ENCODE peak calls at places on chromosomes 16 and 17, in six cellular contexts. One of them, this sample, is unnamed.

GRCh38 chr17:63850401-63850800 is 7.9 kb upstream of the SMARCD2 start:
- DNase-seq in AG09319: no peak
- DNase-seq in activated naive CD8-positive, alpha-beta T cell treated with anti-CD3 and anti-CD28 coated beads for 36 hours: no peak
- DNase-seq in body of pancreas: no peak
- DNase-seq in PC-3: no peak
- DNase-seq in HFFc6: no peak
- DNase-seq in this sample: no peak

GRCh38 chr16:89031715-89032659 is 55.0 kb upstream of the CBFA2T3 start:
- DNase-seq in AG09319: no peak
- DNase-seq in activated naive CD8-positive, alpha-beta T cell treated with anti-CD3 and anti-CD28 coated beads for 36 hours: peak
- DNase-seq in body of pancreas: no peak
- DNase-seq in PC-3: no peak
- DNase-seq in HFFc6: no peak
- DNase-seq in this sample: peak

GRCh38 chr17:55717898-55718735 is 4.5 kb downstream of the TMEM100 start:
- DNase-seq in AG09319: no peak
- DNase-seq in activated naive CD8-positive, alpha-beta T cell treated with anti-CD3 and anti-CD28 coated beads for 36 hours: peak
- DNase-seq in body of pancreas: peak
- DNase-seq in PC-3: peak
- DNase-seq in HFFc6: peak
- DNase-seq in this sample: peak

GRCh38 chr16:80122155-80122554 is 418.6 kb upstream of the DYNLRB2 start:
- DNase-seq in AG09319: peak
- DNase-seq in activated naive CD8-positive, alpha-beta T cell treated with anti-CD3 and anti-CD28 coated beads for 36 hours: no peak
- DNase-seq in body of pancreas: peak
- DNase-seq in PC-3: no peak
- DNase-seq in HFFc6: no peak
- DNase-seq in this sample: no peak

GRCh38 chr17:1347681-1348318 is 52.2 kb downstream of the YWHAE start:
- DNase-seq in AG09319: no peak
- DNase-seq in activated naive CD8-positive, alpha-beta T cell treated with anti-CD3 and anti-CD28 coated beads for 36 hours: no peak
- DNase-seq in body of pancreas: peak
- DNase-seq in PC-3: no peak
- DNase-seq in HFFc6: no peak
- DNase-seq in this sample: no peak

GRCh38 chr17:72439893-72440502 is 319.2 kb downstream of the SOX9 start:
- DNase-seq in AG09319: no peak
- DNase-seq in activated naive CD8-positive, alpha-beta T cell treated with anti-CD3 and anti-CD28 coated beads for 36 hours: no peak
- DNase-seq in body of pancreas: no peak
- DNase-seq in PC-3: no peak
- DNase-seq in HFFc6: no peak
- DNase-seq in this sample: no peak

GRCh38 chr16:66266436-66267286 is 99.8 kb upstream of the CDH5 start:
- DNase-seq in AG09319: peak
- DNase-seq in activated naive CD8-positive, alpha-beta T cell treated with anti-CD3 and anti-CD28 coated beads for 36 hours: no peak
- DNase-seq in body of pancreas: peak
- DNase-seq in PC-3: no peak
- DNase-seq in HFFc6: peak
- DNase-seq in this sample: no peak

GRCh38 chr16:2458887-2459646 is 842 bp upstream of the TEDC2 start:
- DNase-seq in AG09319: no peak
- DNase-seq in activated naive CD8-positive, alpha-beta T cell treated with anti-CD3 and anti-CD28 coated beads for 36 hours: no peak
- DNase-seq in body of pancreas: no peak
- DNase-seq in PC-3: peak
- DNase-seq in HFFc6: no peak
- DNase-seq in this sample: peak

GRCh38 chr17:31900877-31901276 is 631 bp downstream of the UTP6 start:
- DNase-seq in AG09319: no peak
- DNase-seq in activated naive CD8-positive, alpha-beta T cell treated with anti-CD3 and anti-CD28 coated beads for 36 hours: no peak
- DNase-seq in body of pancreas: no peak
- DNase-seq in PC-3: peak
- DNase-seq in HFFc6: peak
- DNase-seq in this sample: no peak

GRCh38 chr17:48578616-48579560 is 738 bp upstream of the HOXB4 start:
- DNase-seq in AG09319: no peak
- DNase-seq in activated naive CD8-positive, alpha-beta T cell treated with anti-CD3 and anti-CD28 coated beads for 36 hours: no peak
- DNase-seq in body of pancreas: no peak
- DNase-seq in PC-3: no peak
- DNase-seq in HFFc6: no peak
- DNase-seq in this sample: no peak

GRCh38 chr16:29824589-29825144 is 4.4 kb downstream of the MVP start:
- DNase-seq in AG09319: no peak
- DNase-seq in activated naive CD8-positive, alpha-beta T cell treated with anti-CD3 and anti-CD28 coated beads for 36 hours: no peak
- DNase-seq in body of pancreas: no peak
- DNase-seq in PC-3: peak
- DNase-seq in HFFc6: peak
- DNase-seq in this sample: no peak

GRCh38 chr16:69105501-69106361 is at the start of gene HAS3:
- DNase-seq in AG09319: no peak
- DNase-seq in activated naive CD8-positive, alpha-beta T cell treated with anti-CD3 and anti-CD28 coated beads for 36 hours: peak
- DNase-seq in body of pancreas: peak
- DNase-seq in PC-3: peak
- DNase-seq in HFFc6: peak
- DNase-seq in this sample: peak

GRCh38 chr17:30788918-30789317 is 35.6 kb downstream of the CRLF3 start:
- DNase-seq in AG09319: no peak
- DNase-seq in activated naive CD8-positive, alpha-beta T cell treated with anti-CD3 and anti-CD28 coated beads for 36 hours: no peak
- DNase-seq in body of pancreas: no peak
- DNase-seq in PC-3: no peak
- DNase-seq in HFFc6: peak
- DNase-seq in this sample: no peak

GRCh38 chr17:80763293-80763867 is 218.7 kb downstream of the RPTOR start:
- DNase-seq in AG09319: no peak
- DNase-seq in activated naive CD8-positive, alpha-beta T cell treated with anti-CD3 and anti-CD28 coated beads for 36 hours: no peak
- DNase-seq in body of pancreas: no peak
- DNase-seq in PC-3: no peak
- DNase-seq in HFFc6: no peak
- DNase-seq in this sample: no peak

GRCh38 chr17:30930495-30930894 is 8.8 kb downstream of the ADAP2 start:
- DNase-seq in AG09319: no peak
- DNase-seq in activated naive CD8-positive, alpha-beta T cell treated with anti-CD3 and anti-CD28 coated beads for 36 hours: no peak
- DNase-seq in body of pancreas: no peak
- DNase-seq in PC-3: no peak
- DNase-seq in HFFc6: no peak
- DNase-seq in this sample: no peak

GRCh38 chr17:50163846-50164696 is 1.7 kb upstream of the SGCA start:
- DNase-seq in AG09319: no peak
- DNase-seq in activated naive CD8-positive, alpha-beta T cell treated with anti-CD3 and anti-CD28 coated beads for 36 hours: peak
- DNase-seq in body of pancreas: no peak
- DNase-seq in PC-3: no peak
- DNase-seq in HFFc6: no peak
- DNase-seq in this sample: no peak

GRCh38 chr17:3026125-3026855 is 37.1 kb downstream of the OR1D5 start:
- DNase-seq in AG09319: no peak
- DNase-seq in activated naive CD8-positive, alpha-beta T cell treated with anti-CD3 and anti-CD28 coated beads for 36 hours: no peak
- DNase-seq in body of pancreas: no peak
- DNase-seq in PC-3: no peak
- DNase-seq in HFFc6: no peak
- DNase-seq in this sample: no peak

GRCh38 chr17:34996422-34997029 is 16.2 kb downstream of the LIG3 start:
- DNase-seq in AG09319: no peak
- DNase-seq in activated naive CD8-positive, alpha-beta T cell treated with anti-CD3 and anti-CD28 coated beads for 36 hours: no peak
- DNase-seq in body of pancreas: no peak
- DNase-seq in PC-3: no peak
- DNase-seq in HFFc6: no peak
- DNase-seq in this sample: no peak

GRCh38 chr17:28511858-28512461 is 5.8 kb downstream of the FOXN1 start:
- DNase-seq in AG09319: no peak
- DNase-seq in activated naive CD8-positive, alpha-beta T cell treated with anti-CD3 and anti-CD28 coated beads for 36 hours: no peak
- DNase-seq in body of pancreas: no peak
- DNase-seq in PC-3: no peak
- DNase-seq in HFFc6: no peak
- DNase-seq in this sample: no peak

GRCh38 chr17:7716299-7716886 is 1.2 kb upstream of the DNAH2 start:
- DNase-seq in AG09319: no peak
- DNase-seq in activated naive CD8-positive, alpha-beta T cell treated with anti-CD3 and anti-CD28 coated beads for 36 hours: no peak
- DNase-seq in body of pancreas: no peak
- DNase-seq in PC-3: no peak
- DNase-seq in HFFc6: no peak
- DNase-seq in this sample: no peak

GRCh38 chr16:54342001-54342776 is 55.6 kb upstream of the IRX3 start:
- DNase-seq in AG09319: no peak
- DNase-seq in activated naive CD8-positive, alpha-beta T cell treated with anti-CD3 and anti-CD28 coated beads for 36 hours: no peak
- DNase-seq in body of pancreas: no peak
- DNase-seq in PC-3: no peak
- DNase-seq in HFFc6: no peak
- DNase-seq in this sample: no peak

GRCh38 chr17:14510136-14510535 is 209.3 kb downstream of the HS3ST3B1 start:
- DNase-seq in AG09319: peak
- DNase-seq in activated naive CD8-positive, alpha-beta T cell treated with anti-CD3 and anti-CD28 coated beads for 36 hours: no peak
- DNase-seq in body of pancreas: no peak
- DNase-seq in PC-3: no peak
- DNase-seq in HFFc6: no peak
- DNase-seq in this sample: no peak

GRCh38 chr17:41212524-41213169 is 13.8 kb upstream of the KRTAP9-2 start:
- DNase-seq in AG09319: no peak
- DNase-seq in activated naive CD8-positive, alpha-beta T cell treated with anti-CD3 and anti-CD28 coated beads for 36 hours: no peak
- DNase-seq in body of pancreas: no peak
- DNase-seq in PC-3: peak
- DNase-seq in HFFc6: no peak
- DNase-seq in this sample: no peak

GRCh38 chr17:81665205-81666091 is 957 bp downstream of the OXLD1 start:
- DNase-seq in AG09319: no peak
- DNase-seq in activated naive CD8-positive, alpha-beta T cell treated with anti-CD3 and anti-CD28 coated beads for 36 hours: peak
- DNase-seq in body of pancreas: peak
- DNase-seq in PC-3: peak
- DNase-seq in HFFc6: no peak
- DNase-seq in this sample: peak

GRCh38 chr17:80176757-80177156 is 6.9 kb downstream of the CARD14 start:
- DNase-seq in AG09319: no peak
- DNase-seq in activated naive CD8-positive, alpha-beta T cell treated with anti-CD3 and anti-CD28 coated beads for 36 hours: no peak
- DNase-seq in body of pancreas: no peak
- DNase-seq in PC-3: no peak
- DNase-seq in HFFc6: no peak
- DNase-seq in this sample: no peak

GRCh38 chr17:13544292-13544691 is 57.4 kb downstream of the HS3ST3A1 start:
- DNase-seq in AG09319: peak
- DNase-seq in activated naive CD8-positive, alpha-beta T cell treated with anti-CD3 and anti-CD28 coated beads for 36 hours: no peak
- DNase-seq in body of pancreas: peak
- DNase-seq in PC-3: peak
- DNase-seq in HFFc6: peak
- DNase-seq in this sample: no peak

GRCh38 chr17:65055708-65056638 is 567 bp downstream of the GNA13 start:
- DNase-seq in AG09319: no peak
- DNase-seq in activated naive CD8-positive, alpha-beta T cell treated with anti-CD3 and anti-CD28 coated beads for 36 hours: peak
- DNase-seq in body of pancreas: peak
- DNase-seq in PC-3: peak
- DNase-seq in HFFc6: peak
- DNase-seq in this sample: peak

GRCh38 chr17:75079023-75079373 is 8.8 kb upstream of the SLC16A5 start:
- DNase-seq in AG09319: no peak
- DNase-seq in activated naive CD8-positive, alpha-beta T cell treated with anti-CD3 and anti-CD28 coated beads for 36 hours: no peak
- DNase-seq in body of pancreas: no peak
- DNase-seq in PC-3: no peak
- DNase-seq in HFFc6: no peak
- DNase-seq in this sample: no peak

GRCh38 chr16:11913425-11914079 is 2.2 kb downstream of the GSPT1 start:
- DNase-seq in AG09319: no peak
- DNase-seq in activated naive CD8-positive, alpha-beta T cell treated with anti-CD3 and anti-CD28 coated beads for 36 hours: no peak
- DNase-seq in body of pancreas: no peak
- DNase-seq in PC-3: peak
- DNase-seq in HFFc6: peak
- DNase-seq in this sample: peak

GRCh38 chr17:57808882-57809281 is 41.0 kb downstream of the MRPS23 start:
- DNase-seq in AG09319: no peak
- DNase-seq in activated naive CD8-positive, alpha-beta T cell treated with anti-CD3 and anti-CD28 coated beads for 36 hours: no peak
- DNase-seq in body of pancreas: no peak
- DNase-seq in PC-3: no peak
- DNase-seq in HFFc6: no peak
- DNase-seq in this sample: no peak

GRCh38 chr17:284676-285355 is 67.8 kb downstream of the RPH3AL start:
- DNase-seq in AG09319: no peak
- DNase-seq in activated naive CD8-positive, alpha-beta T cell treated with anti-CD3 and anti-CD28 coated beads for 36 hours: no peak
- DNase-seq in body of pancreas: no peak
- DNase-seq in PC-3: no peak
- DNase-seq in HFFc6: no peak
- DNase-seq in this sample: no peak

GRCh38 chr17:38910325-38910724 is 15.1 kb upstream of the LASP1NB start:
- DNase-seq in AG09319: no peak
- DNase-seq in activated naive CD8-positive, alpha-beta T cell treated with anti-CD3 and anti-CD28 coated beads for 36 hours: no peak
- DNase-seq in body of pancreas: no peak
- DNase-seq in PC-3: no peak
- DNase-seq in HFFc6: no peak
- DNase-seq in this sample: no peak

GRCh38 chr17:74536890-74537289 is 5.6 kb upstream of the CD300LB start:
- DNase-seq in AG09319: no peak
- DNase-seq in activated naive CD8-positive, alpha-beta T cell treated with anti-CD3 and anti-CD28 coated beads for 36 hours: no peak
- DNase-seq in body of pancreas: no peak
- DNase-seq in PC-3: no peak
- DNase-seq in HFFc6: no peak
- DNase-seq in this sample: no peak

GRCh38 chr17:77319211-77320031 is 178.7 kb downstream of the SEC14L1 start:
- DNase-seq in AG09319: peak
- DNase-seq in activated naive CD8-positive, alpha-beta T cell treated with anti-CD3 and anti-CD28 coated beads for 36 hours: peak
- DNase-seq in body of pancreas: peak
- DNase-seq in PC-3: peak
- DNase-seq in HFFc6: peak
- DNase-seq in this sample: peak

GRCh38 chr16:17166095-17166494 is 304.7 kb downstream of the XYLT1 start:
- DNase-seq in AG09319: no peak
- DNase-seq in activated naive CD8-positive, alpha-beta T cell treated with anti-CD3 and anti-CD28 coated beads for 36 hours: no peak
- DNase-seq in body of pancreas: no peak
- DNase-seq in PC-3: no peak
- DNase-seq in HFFc6: peak
- DNase-seq in this sample: no peak

GRCh38 chr17:47225911-47226688 is 17.0 kb downstream of the MYL4 start:
- DNase-seq in AG09319: no peak
- DNase-seq in activated naive CD8-positive, alpha-beta T cell treated with anti-CD3 and anti-CD28 coated beads for 36 hours: no peak
- DNase-seq in body of pancreas: no peak
- DNase-seq in PC-3: no peak
- DNase-seq in HFFc6: no peak
- DNase-seq in this sample: no peak

GRCh38 chr16:78277374-78277773 is 177.9 kb downstream of the WWOX start:
- DNase-seq in AG09319: no peak
- DNase-seq in activated naive CD8-positive, alpha-beta T cell treated with anti-CD3 and anti-CD28 coated beads for 36 hours: no peak
- DNase-seq in body of pancreas: no peak
- DNase-seq in PC-3: no peak
- DNase-seq in HFFc6: no peak
- DNase-seq in this sample: no peak

GRCh38 chr16:57846078-57846697 is 43.9 kb upstream of the KIFC3 start:
- DNase-seq in AG09319: no peak
- DNase-seq in activated naive CD8-positive, alpha-beta T cell treated with anti-CD3 and anti-CD28 coated beads for 36 hours: no peak
- DNase-seq in body of pancreas: peak
- DNase-seq in PC-3: no peak
- DNase-seq in HFFc6: no peak
- DNase-seq in this sample: no peak

GRCh38 chr17:15431766-15432165 is 35.7 kb downstream of the CDRT4 start:
- DNase-seq in AG09319: no peak
- DNase-seq in activated naive CD8-positive, alpha-beta T cell treated with anti-CD3 and anti-CD28 coated beads for 36 hours: no peak
- DNase-seq in body of pancreas: no peak
- DNase-seq in PC-3: no peak
- DNase-seq in HFFc6: no peak
- DNase-seq in this sample: no peak